ENCODE peak calls at places on chromosomes 4 and X, in nine cellular contexts. Q, P, Y, H, U, I, A, B and J are unnamed samples.
A peak's percentile ranks its signal among the peaks of the same experiment; 100 is the strongest.

GRCh38 chr4:151315212-151315886 is 10.1 kb downstream of the SH3D19 start:
- DNase-seq in Q (no peak), P (no peak), Y (no peak), H (no peak), U (no peak), I (no peak), A (no peak), B (no peak), J (no peak)

GRCh38 chr4:8035371-8035780 is 95.7 kb upstream of the AFAP1 start:
- DNase-seq in Q (no peak), P (no peak), Y (no peak), H (no peak), U (no peak), I (no peak), A (no peak), B (no peak), J (peak; percentile 29)

GRCh38 chrX:65696613-65697012 is 29.2 kb downstream of the MSN start:
- DNase-seq in Q (no peak), P (no peak), Y (no peak), H (no peak), U (no peak), I (no peak), A (no peak), B (no peak), J (no peak)

GRCh38 chr4:16991455-16991854 is 93.0 kb upstream of the LDB2 start:
- DNase-seq in Q (no peak), P (no peak), Y (no peak), H (no peak), U (no peak), I (no peak), A (no peak), B (no peak), J (no peak)

GRCh38 chrX:39855748-39856129 is 242.0 kb downstream of the BCOR start:
- DNase-seq in Q (no peak), P (no peak), Y (no peak), H (no peak), U (peak; percentile 12), I (no peak), A (no peak), B (no peak), J (peak; percentile 71)

GRCh38 chrX:12871181-12871580 is 4.3 kb downstream of the TLR7 start:
- DNase-seq in Q (no peak), P (no peak), Y (no peak), H (no peak), U (no peak), I (no peak), A (no peak), B (no peak), J (no peak)

GRCh38 chr4:73172166-73172565 is 86.4 kb downstream of the ANKRD17 start:
- DNase-seq in Q (no peak), P (no peak), Y (no peak), H (no peak), U (no peak), I (no peak), A (no peak), B (no peak), J (no peak)

GRCh38 chr4:139420652-139421051 is 33.3 kb upstream of the RAB33B start:
- DNase-seq in Q (no peak), P (no peak), Y (no peak), H (no peak), U (no peak), I (no peak), A (no peak), B (no peak), J (no peak)

GRCh38 chr4:39032218-39033085 is at the start of gene TMEM156:
- DNase-seq in Q (no peak), P (no peak), Y (no peak), H (no peak), U (peak; percentile 78), I (no peak), A (no peak), B (no peak), J (no peak)

GRCh38 chrX:48165246-48165645 is 31.3 kb downstream of the SSX5 start:
- DNase-seq in Q (no peak), P (no peak), Y (no peak), H (no peak), U (no peak), I (no peak), A (no peak), B (no peak), J (no peak)

GRCh38 chr4:42985971-42986370 is 93.5 kb downstream of the GRXCR1 start:
- DNase-seq in Q (no peak), P (no peak), Y (no peak), H (no peak), U (no peak), I (no peak), A (no peak), B (no peak), J (no peak)

GRCh38 chr4:97493815-97494518 is 649.3 kb downstream of the STPG2 start:
- DNase-seq in Q (no peak), P (no peak), Y (no peak), H (no peak), U (no peak), I (no peak), A (no peak), B (no peak), J (no peak)

GRCh38 chrX:105017641-105018040 is 202.9 kb downstream of the TEX13A start:
- DNase-seq in Q (no peak), P (no peak), Y (no peak), H (no peak), U (no peak), I (no peak), A (no peak), B (no peak), J (no peak)

GRCh38 chr4:15396157-15396800 is 31.6 kb upstream of the C1QTNF7 start:
- DNase-seq in Q (peak; percentile 36), P (peak; percentile 39), Y (peak; percentile 33), H (no peak), U (peak; percentile 41), I (no peak), A (peak; percentile 32), B (no peak), J (peak; percentile 72)

GRCh38 chr4:133190098-133190497 is 41.0 kb downstream of the PCDH10 start:
- DNase-seq in Q (no peak), P (no peak), Y (no peak), H (no peak), U (no peak), I (no peak), A (no peak), B (no peak), J (peak; percentile 24)

GRCh38 chr4:113673450-113673849 is 88.1 kb downstream of the CAMK2D start:
- DNase-seq in Q (no peak), P (no peak), Y (no peak), H (no peak), U (no peak), I (no peak), A (no peak), B (no peak), J (no peak)

DNA sequence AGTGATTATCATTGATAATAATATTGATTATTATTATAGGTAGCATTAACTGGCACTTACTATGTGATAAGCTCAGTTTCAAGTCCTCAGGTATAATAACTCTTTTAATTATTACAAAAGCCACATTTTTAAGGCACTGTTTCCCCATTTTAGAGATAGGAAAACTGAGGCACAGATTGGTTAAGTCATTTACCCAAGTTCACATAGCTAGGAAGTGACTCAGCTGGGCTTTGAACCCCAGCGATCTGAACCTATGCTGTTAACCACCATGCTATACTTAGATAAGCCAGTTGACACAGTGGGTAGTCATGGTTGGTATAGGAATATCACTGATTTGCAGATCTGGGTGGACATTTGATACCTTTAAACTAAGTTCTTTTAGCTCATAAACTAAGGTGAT is 110.4 kb downstream of the FRAS1 start:
- DNase-seq in Q (no peak), P (no peak), Y (no peak), H (no peak), U (no peak), I (no peak), A (no peak), B (no peak), J (no peak)
- H3K27ac ChIP-seq in Q (no peak overlapping the region), P (no peak overlapping the region), Y (no peak overlapping the region), H (no peak overlapping the region), U (no peak overlapping the region), I (no peak overlapping the region), A (no peak overlapping the region), B (no peak overlapping the region), J (no peak overlapping the region)

DNA sequence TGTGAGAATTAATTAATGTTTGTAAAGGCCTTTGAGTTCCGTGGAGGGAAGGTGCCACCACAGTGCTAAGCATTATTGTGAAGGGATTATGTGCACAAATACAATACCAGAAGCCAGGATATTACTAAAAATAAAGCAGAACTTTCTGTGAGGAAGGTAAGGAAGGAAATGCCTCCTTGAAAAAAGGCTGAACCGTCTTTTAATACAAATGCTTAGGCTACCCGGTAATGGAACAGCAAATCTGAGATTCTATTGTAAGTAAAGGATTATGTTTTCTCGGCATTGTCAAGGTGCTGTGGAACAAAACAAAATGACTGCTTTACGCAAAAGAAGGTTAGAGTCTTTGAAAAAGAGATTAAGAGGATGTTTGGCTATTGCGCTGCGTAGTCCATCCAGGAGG is 57.9 kb upstream of the SPRY1 start:
- DNase-seq in Q (no peak), P (no peak), Y (no peak), H (no peak), U (no peak), I (no peak), A (no peak), B (no peak), J (no peak)
- H3K27ac ChIP-seq in Q (no peak overlapping the region), P (no peak overlapping the region), Y (no peak overlapping the region), H (no peak overlapping the region), U (no peak overlapping the region), I (no peak overlapping the region), A (peak overlapping the region; percentile 74), B (no peak overlapping the region), J (no peak overlapping the region)

GRCh38 chr4:1172228-1172851 is at the start of gene SPON2:
- DNase-seq in Q (peak; percentile 17), P (no peak), Y (peak; percentile 65), H (no peak), U (no peak), I (peak; percentile 54), A (no peak), B (no peak), J (no peak)

GRCh38 chr4:1170805-1171305 is 1.5 kb downstream of the SPON2 start:
- DNase-seq in Q (no peak), P (no peak), Y (peak; percentile 39), H (no peak), U (no peak), I (no peak), A (no peak), B (no peak), J (no peak)

GRCh38 chr4:1174941-1175634 is 2.7 kb upstream of the SPON2 start:
- DNase-seq in Q (no peak), P (no peak), Y (no peak), H (no peak), U (no peak), I (no peak), A (no peak), B (no peak), J (no peak)

GRCh38 chr4:1171306-1172227 is 816 bp downstream of the SPON2 start:
- DNase-seq in Q (peak; percentile 21), P (no peak), Y (peak; percentile 68), H (no peak), U (no peak), I (no peak), A (no peak), B (no peak), J (no peak)

GRCh38 chr4:1172971-1173757 is 781 bp upstream of the SPON2 start:
- DNase-seq in Q (no peak), P (no peak), Y (peak; percentile 38), H (no peak), U (peak; percentile 61), I (peak; percentile 72), A (no peak), B (no peak), J (no peak)
- H3K27ac ChIP-seq in Q (no peak overlapping the region), P (peak overlapping the region; percentile 37), Y (no peak overlapping the region), H (no peak overlapping the region), U (peak overlapping the region; percentile 89), I (peak overlapping the region; percentile 61), A (no peak overlapping the region), B (peak overlapping the region; percentile 71), J (no peak overlapping the region)

GRCh38 chrX:126900937-126901336 is 81.4 kb downstream of the PRR32 start:
- DNase-seq in Q (no peak), P (no peak), Y (no peak), H (no peak), U (no peak), I (no peak), A (peak; percentile 30), B (no peak), J (no peak)
- H3K27ac ChIP-seq in Q (no peak overlapping the region), P (no peak overlapping the region), Y (no peak overlapping the region), H (no peak overlapping the region), U (no peak overlapping the region), I (no peak overlapping the region), A (no peak overlapping the region), B (no peak overlapping the region), J (no peak overlapping the region)